ENCODE peak calls at places on chromosome 19, in six cellular contexts. F, K, T, Y, O and H are unnamed samples.

GRCh38 chr19:41449079-41449864 is 6.3 kb downstream of the ERICH4 start:
- DNase-seq in F (peak; percentile 70), T (peak; percentile 54), O (peak; percentile 68), Y (peak; percentile 52), K (peak; percentile 54), H (peak; percentile 48)

GRCh38 chr19:39428309-39429112 is 7.2 kb downstream of the RPS16 start:
- DNase-seq in F (no peak), T (no peak), Y (no peak), O (no peak), K (no peak), H (peak; percentile 85)

GRCh38 chr19:4361152-4362037 is 18.0 kb downstream of the MPND start:
- DNase-seq in O (no peak), F (no peak), Y (no peak), K (no peak), T (no peak), H (no peak)

GRCh38 chr19:43353606-43354304 is at the start of gene CD177:
- DNase-seq in O (no peak), Y (no peak), T (no peak), F (no peak), K (no peak), H (no peak)

GRCh38 chr19:33938821-33939220 is 142.2 kb downstream of the KCTD15 start:
- DNase-seq in T (no peak), Y (no peak), F (no peak), O (no peak), K (no peak), H (no peak)

GRCh38 chr19:4555657-4556561 is 3.6 kb downstream of the SEMA6B start:
- DNase-seq in F (no peak), Y (no peak), O (no peak), T (no peak), K (no peak), H (no peak)

GRCh38 chr19:13633109-13633508 is 126.8 kb upstream of the CACNA1A start:
- DNase-seq in K (no peak), O (no peak), T (no peak), Y (peak; percentile 90), F (no peak), H (peak; percentile 57)

GRCh38 chr19:15195381-15195964 is 5.3 kb downstream of the NOTCH3 start:
- DNase-seq in T (no peak), F (no peak), K (no peak), Y (no peak), O (no peak), H (no peak)

GRCh38 chr19:50794778-50795664 is 4.8 kb downstream of the ACP4 start:
- DNase-seq in F (peak; percentile 48), K (no peak), O (no peak), Y (no peak), T (no peak), H (no peak)

GRCh38 chr19:3358919-3359849 is 7.2 kb upstream of the NFIC start:
- DNase-seq in T (peak; percentile 70), F (peak; percentile 79), O (peak; percentile 61), K (peak; percentile 50), Y (no peak), H (no peak)

GRCh38 chr19:49114630-49115363 is 627 bp downstream of the LIN7B start:
- DNase-seq in F (peak; percentile 68), O (no peak), K (peak; percentile 81), T (peak; percentile 26), Y (peak; percentile 74), H (no peak)

GRCh38 chr19:56294557-56294956 is 20.1 kb downstream of the ZSCAN5A start:
- DNase-seq in O (no peak), Y (no peak), F (no peak), K (no peak), T (no peak), H (no peak)

GRCh38 chr19:12785431-12786011 is 5.8 kb upstream of the JUNB start:
- DNase-seq in T (no peak), K (peak; percentile 14), O (no peak), Y (no peak), F (no peak), H (no peak)

GRCh38 chr19:47573076-47574026 is at the start of gene ZNF541:
- DNase-seq in K (peak; percentile 8), Y (peak; percentile 39), F (peak; percentile 88), O (peak; percentile 81), T (peak; percentile 85), H (no peak)